ENCODE peak calls at places on chromosomes 3 and 15, in four cellular contexts. J is lower leg skin, T is A549, D is HepG2. F is an unnamed sample.

GRCh38 chr3:53150247-53151085 is 10.5 kb upstream of the PRKCD start:
- DNase-seq in J (peak; percentile 85), D (no peak), T (peak; percentile 22), F (no peak)

GRCh38 chr15:97759363-97759762 is 201.1 kb upstream of the ARRDC4 start:
- DNase-seq in D (no peak), J (no peak), T (no peak), F (no peak)

GRCh38 chr15:40409366-40409765 is 3.8 kb downstream of the IVD start:
- DNase-seq in D (no peak), T (no peak), J (no peak), F (no peak)

GRCh38 chr3:120741837-120742197 is 499 bp downstream of the RABL3 start:
- DNase-seq in T (no peak), D (peak; percentile 9), J (no peak), F (peak; percentile 17)

GRCh38 chr15:71627188-71627587 is 183.2 kb upstream of the NR2E3 start:
- DNase-seq in D (no peak), J (no peak), T (no peak), F (no peak)

GRCh38 chr3:42755681-42756578 is 17.1 kb downstream of the CCDC13 start:
- DNase-seq in D (peak; percentile 91), T (peak; percentile 28), J (peak; percentile 68), F (no peak)

GRCh38 chr15:60989696-60990095 is 239.4 kb downstream of the RORA start:
- DNase-seq in T (no peak), J (no peak), D (no peak), F (no peak)

GRCh38 chr15:64792282-64792681 is 16.9 kb upstream of the RBPMS2 start:
- DNase-seq in D (no peak), T (peak; percentile 26), J (no peak), F (no peak)

GRCh38 chr15:60717008-60717407 is 238.1 kb upstream of the ICE2 start:
- DNase-seq in T (no peak), D (no peak), J (no peak), F (no peak)

GRCh38 chr3:161148832-161149475 is 43.8 kb upstream of the B3GALNT1 start:
- DNase-seq in D (no peak), J (no peak), T (no peak), F (no peak)

GRCh38 chr3:169243122-169243521 is 420.4 kb downstream of the MECOM start:
- DNase-seq in D (no peak), T (no peak), J (no peak), F (no peak)

GRCh38 chr3:51336261-51336660 is 48.8 kb upstream of the MANF start:
- DNase-seq in J (no peak), D (no peak), T (no peak), F (no peak)

GRCh38 chr3:79467721-79468120 is 300.1 kb downstream of the ROBO1 start:
- DNase-seq in J (no peak), D (no peak), T (no peak), F (no peak)

GRCh38 chr3:157156844-157157635 is 2.9 kb downstream of the CCNL1 start:
- DNase-seq in D (peak; percentile 15), T (peak; percentile 33), J (no peak), F (no peak)

DNA sequence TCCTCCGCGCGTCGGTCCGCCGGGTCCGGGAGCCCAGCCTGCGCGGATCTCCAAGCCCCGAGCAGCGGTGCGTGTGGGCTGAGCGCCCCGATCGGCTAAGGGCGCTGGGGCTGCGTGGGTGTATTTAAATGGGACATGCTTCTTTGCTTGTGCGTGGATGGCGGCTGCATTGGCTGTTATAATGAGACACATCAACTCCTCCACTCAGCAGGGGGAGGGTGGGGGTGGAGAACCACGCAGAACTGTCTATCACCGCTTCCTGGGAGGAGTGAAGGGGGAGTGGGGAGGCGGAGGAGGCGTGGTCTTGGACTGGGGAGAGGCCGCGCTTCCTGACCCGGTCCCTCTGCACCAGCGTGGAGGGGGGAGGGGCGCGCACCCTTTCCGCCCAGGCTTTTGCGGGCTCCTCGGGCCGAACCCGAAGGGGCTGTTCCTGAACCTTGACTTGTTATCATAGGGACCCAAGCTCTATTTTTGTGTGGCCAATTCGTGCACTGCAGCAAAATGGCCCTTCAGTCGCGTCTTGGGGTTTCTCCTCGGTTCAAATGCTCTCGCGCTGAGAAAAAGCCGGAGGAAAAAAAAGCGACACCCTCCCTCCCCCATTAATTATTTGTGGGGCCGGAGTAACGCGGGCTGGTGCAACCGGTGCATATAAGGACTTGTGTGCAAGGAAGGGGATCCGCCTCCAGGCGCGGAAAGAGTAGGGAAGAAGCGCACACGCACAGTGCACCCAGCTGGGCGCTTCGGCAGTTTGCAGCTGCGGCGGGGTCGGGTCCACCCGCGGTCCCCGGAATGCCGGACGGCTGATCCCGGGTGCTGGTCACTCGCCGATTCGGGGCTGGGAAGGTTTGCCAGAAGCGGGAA is at the start of gene TNIK:
- DNase-seq in T (peak; percentile 77), J (peak; percentile 97), D (peak; percentile 15), F (peak; percentile 86)
- TF ChIP-seq POLR2A in T (no peak), J (no peak), D (no peak), F (peak; percentile 46)

GRCh38 chr3:141454906-141455602 is 31.8 kb upstream of the RASA2 start:
- DNase-seq in T (peak; percentile 88), D (peak; percentile 77), J (no peak), F (no peak)
- H3K4me3 ChIP-seq in T (no peak overlapping the region), D (peak overlapping the region; percentile 35), J (no peak overlapping the region), F (no peak overlapping the region)

DNA sequence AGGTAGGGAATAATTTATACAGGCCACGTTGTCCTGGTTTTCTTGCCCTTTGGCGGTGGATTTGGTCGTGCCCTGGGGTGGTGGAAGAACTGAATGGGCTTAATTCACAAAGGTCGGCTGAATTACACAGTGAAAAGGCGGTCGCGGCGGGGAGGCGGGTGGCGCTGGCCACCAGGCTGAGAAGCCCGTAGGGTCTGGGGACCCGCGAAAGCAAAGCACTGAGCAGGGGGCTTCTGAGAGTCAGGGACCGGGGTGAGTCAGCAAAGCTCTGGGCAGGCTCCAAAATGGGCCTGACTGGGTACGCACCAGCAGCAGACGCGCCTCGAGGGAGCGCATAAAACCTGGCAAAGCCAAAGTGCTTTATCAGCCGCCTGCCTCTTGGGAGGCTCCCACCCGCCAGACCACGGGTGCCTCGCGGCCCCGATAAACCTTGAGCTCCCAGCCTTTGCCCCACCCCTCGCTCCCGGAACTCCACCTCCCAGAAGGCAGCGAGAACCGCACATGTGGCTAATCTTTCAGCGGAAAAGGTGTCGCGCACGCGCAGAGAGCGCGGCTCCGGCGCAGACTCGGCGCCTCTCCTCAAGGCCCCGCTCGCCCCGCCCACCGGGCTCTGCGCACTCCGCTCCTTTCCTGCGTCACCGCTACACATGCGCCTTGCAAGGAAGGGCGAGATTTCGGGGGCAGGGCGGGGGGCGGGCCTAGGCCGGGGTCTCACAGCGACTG is 377 bp upstream of the ABCF3 start:
- DNase-seq in T (peak; percentile 98), D (peak; percentile 97), J (peak; percentile 100), F (peak; percentile 99)
- TF ChIP-seq POLR2A in T (peak; percentile 70), D (peak; percentile 82), J (no peak), F (no peak)

GRCh38 chr15:66681395-66681794 is 20.6 kb upstream of the SMAD6 start:
- DNase-seq in J (no peak), T (no peak), D (no peak), F (no peak)

GRCh38 chr15:66679657-66680108 is 22.4 kb upstream of the SMAD6 start:
- DNase-seq in D (peak; percentile 89), J (no peak), T (no peak), F (no peak)

GRCh38 chr15:66682246-66682645 is 19.8 kb upstream of the SMAD6 start:
- DNase-seq in T (no peak), J (no peak), D (no peak), F (no peak)

GRCh38 chr15:66679043-66679656 is 22.9 kb upstream of the SMAD6 start:
- DNase-seq in J (no peak), D (no peak), T (no peak), F (no peak)

GRCh38 chr15:66680502-66680901 is 21.5 kb upstream of the SMAD6 start:
- DNase-seq in T (no peak), D (no peak), J (no peak), F (no peak)
- H3K4me3 ChIP-seq in T (no peak overlapping the region), D (no peak overlapping the region), J (no peak overlapping the region), F (no peak overlapping the region)

DNA sequence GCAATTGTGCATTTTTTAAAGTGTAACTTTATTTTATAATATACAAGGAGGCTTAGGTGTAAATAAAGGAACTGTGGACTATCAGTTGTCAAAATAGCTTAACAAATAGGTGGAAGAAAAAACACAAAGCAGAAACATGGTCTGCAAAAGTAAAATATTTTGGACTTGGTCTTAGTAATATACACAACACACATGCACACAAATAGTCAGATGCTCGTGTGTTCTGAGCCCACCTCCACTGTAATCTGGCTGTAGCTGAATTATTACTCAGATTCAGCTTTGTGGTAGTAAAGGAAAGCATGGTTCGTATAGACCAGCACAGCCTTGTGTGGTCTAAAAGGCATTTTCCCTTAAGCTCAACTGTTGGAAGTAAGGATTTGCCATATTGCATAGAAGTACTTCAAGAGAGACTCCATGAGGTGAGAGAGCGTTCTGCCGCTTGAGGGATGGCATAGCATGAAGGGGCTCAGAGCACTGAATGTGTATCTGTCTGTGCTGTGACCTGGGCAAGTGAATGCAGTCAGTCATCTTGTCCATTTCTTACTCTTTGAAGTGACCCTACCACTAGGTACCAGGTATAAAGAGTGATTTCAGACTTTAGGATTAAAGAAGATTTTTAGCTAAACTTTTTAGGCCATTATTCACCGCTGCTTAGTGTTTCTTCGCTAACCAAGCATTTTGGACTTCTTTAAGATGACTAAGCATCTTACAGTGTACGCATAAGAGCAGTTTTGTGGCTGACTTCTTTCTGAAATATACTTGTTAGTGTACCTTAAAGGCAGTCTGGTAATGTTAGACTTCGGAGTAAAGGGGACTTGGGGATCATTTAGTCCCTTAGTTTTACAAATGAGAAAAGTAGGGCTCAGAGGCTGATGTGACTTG is 15.1 kb downstream of the TPM1 start:
- DNase-seq in J (no peak), D (no peak), T (no peak), F (no peak)
- TF ChIP-seq POLR2A in J (no peak), D (no peak), T (no peak), F (no peak)

F was measured in uterus.